ENCODE peak calls at places on chromosomes 12 and 14, in five cellular contexts. One of them, this sample, is unnamed.

GRCh38 chr12:52363111-52363679 is 4.1 kb downstream of the KRT85 start:
- DNase-seq in bronchial epithelial cell: no peak
- DNase-seq in GM10248: no peak
- DNase-seq in lower lobe of right lung: no peak
- DNase-seq in dorsolateral prefrontal cortex: no peak
- DNase-seq in this sample: no peak

GRCh38 chr12:14571779-14572178 is 4.1 kb upstream of the PLBD1 start:
- DNase-seq in bronchial epithelial cell: no peak
- DNase-seq in GM10248: no peak
- DNase-seq in lower lobe of right lung: no peak
- DNase-seq in dorsolateral prefrontal cortex: no peak
- DNase-seq in this sample: no peak

GRCh38 chr14:62532186-62532585 is 513.1 kb downstream of the KCNH5 start:
- DNase-seq in bronchial epithelial cell: peak
- DNase-seq in GM10248: no peak
- DNase-seq in lower lobe of right lung: no peak
- DNase-seq in dorsolateral prefrontal cortex: no peak
- DNase-seq in this sample: no peak

GRCh38 chr14:102565331-102565887 is 27.0 kb upstream of the RCOR1 start:
- DNase-seq in bronchial epithelial cell: no peak
- DNase-seq in GM10248: no peak
- DNase-seq in lower lobe of right lung: no peak
- DNase-seq in dorsolateral prefrontal cortex: no peak
- DNase-seq in this sample: no peak

GRCh38 chr14:76955575-76956252 is 72.8 kb downstream of the IRF2BPL start:
- DNase-seq in bronchial epithelial cell: peak
- DNase-seq in GM10248: peak
- DNase-seq in lower lobe of right lung: no peak
- DNase-seq in dorsolateral prefrontal cortex: no peak
- DNase-seq in this sample: no peak

GRCh38 chr14:75699331-75699730 is 38.3 kb downstream of the TTLL5 start:
- DNase-seq in bronchial epithelial cell: no peak
- DNase-seq in GM10248: no peak
- DNase-seq in lower lobe of right lung: no peak
- DNase-seq in dorsolateral prefrontal cortex: no peak
- DNase-seq in this sample: no peak

GRCh38 chr12:82527165-82527780 is 159.4 kb upstream of the TMTC2 start:
- DNase-seq in bronchial epithelial cell: peak
- DNase-seq in GM10248: peak
- DNase-seq in lower lobe of right lung: no peak
- DNase-seq in dorsolateral prefrontal cortex: peak
- DNase-seq in this sample: no peak

GRCh38 chr12:132417741-132418140 is 72.2 kb upstream of the FBRSL1 start:
- DNase-seq in bronchial epithelial cell: no peak
- DNase-seq in GM10248: no peak
- DNase-seq in lower lobe of right lung: no peak
- DNase-seq in dorsolateral prefrontal cortex: no peak
- DNase-seq in this sample: no peak

GRCh38 chr12:96770239-96770780 is 136.7 kb upstream of the NEDD1 start:
- DNase-seq in bronchial epithelial cell: no peak
- DNase-seq in GM10248: no peak
- DNase-seq in lower lobe of right lung: no peak
- DNase-seq in dorsolateral prefrontal cortex: no peak
- DNase-seq in this sample: no peak

GRCh38 chr12:112190626-112191025 is 65.3 kb downstream of the TRAFD1 start:
- DNase-seq in bronchial epithelial cell: peak
- DNase-seq in GM10248: no peak
- DNase-seq in lower lobe of right lung: no peak
- DNase-seq in dorsolateral prefrontal cortex: no peak
- DNase-seq in this sample: no peak
- TF ChIP-seq CTCF in bronchial epithelial cell: no peak
- TF ChIP-seq CTCF in GM10248: no peak
- TF ChIP-seq CTCF in lower lobe of right lung: no peak
- TF ChIP-seq CTCF in dorsolateral prefrontal cortex: no peak
- TF ChIP-seq CTCF in this sample: no peak

GRCh38 chr14:90447720-90448497 is 51.1 kb downstream of the CALM1 start:
- DNase-seq in bronchial epithelial cell: peak
- DNase-seq in GM10248: no peak
- DNase-seq in lower lobe of right lung: no peak
- DNase-seq in dorsolateral prefrontal cortex: no peak
- DNase-seq in this sample: no peak
- TF ChIP-seq CTCF in bronchial epithelial cell: no peak
- TF ChIP-seq CTCF in GM10248: no peak
- TF ChIP-seq CTCF in lower lobe of right lung: no peak
- TF ChIP-seq CTCF in dorsolateral prefrontal cortex: no peak
- TF ChIP-seq CTCF in this sample: no peak

DNA sequence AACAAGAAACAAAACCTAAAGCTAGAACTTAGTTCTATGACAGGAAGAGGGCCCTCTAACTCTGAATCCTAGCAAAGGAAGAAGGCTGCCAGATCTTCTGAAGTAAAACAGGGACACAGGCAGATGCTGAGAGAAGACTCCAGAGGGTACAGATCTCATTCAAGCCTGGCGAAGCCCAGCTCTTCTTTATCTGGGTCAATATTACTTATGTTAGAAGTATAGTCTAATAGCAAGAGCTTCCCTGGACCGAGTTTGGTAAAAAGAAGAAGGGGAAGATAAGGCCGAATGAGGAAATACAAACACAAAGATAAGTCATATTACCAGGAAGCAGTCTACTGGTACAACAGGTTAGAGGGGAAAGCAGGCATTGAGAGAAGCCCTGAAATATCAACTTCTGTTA is 79.9 kb upstream of the CCDC91 start:
- DNase-seq in bronchial epithelial cell: peak
- DNase-seq in GM10248: no peak
- DNase-seq in lower lobe of right lung: no peak
- DNase-seq in dorsolateral prefrontal cortex: no peak
- DNase-seq in this sample: no peak
- TF ChIP-seq CTCF in bronchial epithelial cell: no peak
- TF ChIP-seq CTCF in GM10248: no peak
- TF ChIP-seq CTCF in lower lobe of right lung: no peak
- TF ChIP-seq CTCF in dorsolateral prefrontal cortex: no peak
- TF ChIP-seq CTCF in this sample: no peak

DNA sequence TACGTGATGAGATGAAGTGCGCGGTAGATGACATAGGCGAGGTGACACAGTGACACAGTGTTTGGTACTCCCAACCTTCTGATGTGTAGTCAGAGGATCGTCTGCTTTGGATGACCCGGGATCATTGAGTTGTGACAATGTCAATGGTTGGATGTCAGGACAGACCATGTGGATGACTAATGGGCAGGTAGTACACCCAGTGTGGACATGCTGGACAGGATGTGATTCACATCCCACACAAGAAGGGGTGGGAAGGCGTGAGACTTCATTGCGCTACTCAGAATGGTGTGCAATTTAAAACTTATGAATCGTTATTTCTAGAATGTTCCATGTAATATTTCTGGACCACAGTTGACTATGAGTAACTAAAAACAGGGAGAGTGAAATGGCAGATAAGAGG is 23.8 kb downstream of the MAP3K9 start:
- DNase-seq in bronchial epithelial cell: peak
- DNase-seq in GM10248: no peak
- DNase-seq in lower lobe of right lung: no peak
- DNase-seq in dorsolateral prefrontal cortex: no peak
- DNase-seq in this sample: no peak
- TF ChIP-seq CTCF in bronchial epithelial cell: no peak
- TF ChIP-seq CTCF in GM10248: no peak
- TF ChIP-seq CTCF in lower lobe of right lung: no peak
- TF ChIP-seq CTCF in dorsolateral prefrontal cortex: no peak
- TF ChIP-seq CTCF in this sample: no peak

DNA sequence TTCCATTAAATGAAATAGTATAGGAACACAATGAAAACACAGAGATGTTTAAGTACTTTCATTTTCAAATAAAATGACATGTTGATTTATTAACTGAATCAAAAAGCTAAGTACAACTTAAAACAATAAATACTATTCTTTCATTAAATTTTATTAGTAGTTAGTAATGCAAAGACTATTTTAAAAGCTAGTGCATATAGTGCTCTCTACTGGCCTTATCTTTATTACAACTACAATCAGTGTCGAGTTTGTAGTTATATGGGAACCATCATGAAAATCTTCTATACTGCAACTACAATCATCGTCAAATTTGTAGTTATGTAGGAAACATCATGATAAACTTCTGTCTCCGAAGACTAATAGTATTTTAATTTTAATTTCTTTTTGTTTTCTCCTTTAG is 8.9 kb upstream of the LIN7A start:
- DNase-seq in bronchial epithelial cell: peak
- DNase-seq in GM10248: no peak
- DNase-seq in lower lobe of right lung: no peak
- DNase-seq in dorsolateral prefrontal cortex: no peak
- DNase-seq in this sample: no peak
- TF ChIP-seq CTCF in bronchial epithelial cell: no peak
- TF ChIP-seq CTCF in GM10248: peak
- TF ChIP-seq CTCF in lower lobe of right lung: no peak
- TF ChIP-seq CTCF in dorsolateral prefrontal cortex: no peak
- TF ChIP-seq CTCF in this sample: peak

This sample was measured in chondrocyte.